ENCODE peak calls at places on chromosome 7, in nine cellular contexts. One of them, this sample, is unnamed.

GRCh38 chr7:14305233-14305866 is 315.9 kb upstream of the ETV1 start:
- DNase-seq in neural crest cell: no peak
- DNase-seq in Calu3: no peak
- DNase-seq in B cell: no peak
- DNase-seq in HFF-Myc: no peak
- DNase-seq in fibroblast of lung: peak
- DNase-seq in left lung: no peak
- DNase-seq in PC-9: no peak
- DNase-seq in GM20000: no peak
- DNase-seq in this sample: peak

GRCh38 chr7:150903627-150904026 is 51.3 kb downstream of the AOC1 start:
- DNase-seq in fibroblast of lung: peak
- DNase-seq in left lung: peak
- DNase-seq in B cell: no peak
- DNase-seq in PC-9: peak
- DNase-seq in HFF-Myc: no peak
- DNase-seq in GM20000: no peak
- DNase-seq in Calu3: peak
- DNase-seq in neural crest cell: no peak
- DNase-seq in this sample: peak

GRCh38 chr7:138064856-138065357 is 11.4 kb upstream of the AKR1D1 start:
- DNase-seq in neural crest cell: no peak
- DNase-seq in Calu3: no peak
- DNase-seq in fibroblast of lung: peak
- DNase-seq in GM20000: no peak
- DNase-seq in left lung: no peak
- DNase-seq in B cell: no peak
- DNase-seq in HFF-Myc: no peak
- DNase-seq in PC-9: no peak
- DNase-seq in this sample: no peak

GRCh38 chr7:114959931-114960330 is 38.0 kb downstream of the MDFIC start:
- DNase-seq in left lung: no peak
- DNase-seq in GM20000: peak
- DNase-seq in PC-9: no peak
- DNase-seq in Calu3: no peak
- DNase-seq in fibroblast of lung: peak
- DNase-seq in HFF-Myc: no peak
- DNase-seq in B cell: no peak
- DNase-seq in neural crest cell: no peak
- DNase-seq in this sample: no peak

GRCh38 chr7:88927-89921 is 103.1 kb upstream of the FAM20C start:
- DNase-seq in neural crest cell: no peak
- DNase-seq in PC-9: peak
- DNase-seq in Calu3: peak
- DNase-seq in B cell: no peak
- DNase-seq in left lung: peak
- DNase-seq in fibroblast of lung: peak
- DNase-seq in GM20000: no peak
- DNase-seq in HFF-Myc: peak
- DNase-seq in this sample: peak

GRCh38 chr7:143384148-143384547 is 3.0 kb downstream of the ZYX start:
- DNase-seq in left lung: no peak
- DNase-seq in B cell: no peak
- DNase-seq in neural crest cell: no peak
- DNase-seq in fibroblast of lung: peak
- DNase-seq in HFF-Myc: no peak
- DNase-seq in GM20000: no peak
- DNase-seq in PC-9: no peak
- DNase-seq in Calu3: no peak
- DNase-seq in this sample: no peak

GRCh38 chr7:130942211-130942964 is 208.4 kb upstream of the KLF14 start:
- DNase-seq in fibroblast of lung: peak
- DNase-seq in left lung: no peak
- DNase-seq in PC-9: no peak
- DNase-seq in neural crest cell: no peak
- DNase-seq in Calu3: peak
- DNase-seq in B cell: no peak
- DNase-seq in GM20000: no peak
- DNase-seq in HFF-Myc: no peak
- DNase-seq in this sample: no peak

GRCh38 chr7:157529768-157530560 is 193.2 kb downstream of the DNAJB6 start:
- DNase-seq in Calu3: no peak
- DNase-seq in B cell: no peak
- DNase-seq in PC-9: no peak
- DNase-seq in GM20000: no peak
- DNase-seq in neural crest cell: no peak
- DNase-seq in fibroblast of lung: no peak
- DNase-seq in left lung: no peak
- DNase-seq in HFF-Myc: no peak
- DNase-seq in this sample: no peak

GRCh38 chr7:70788276-70788675 is 343.7 kb upstream of the GALNT17 start:
- DNase-seq in Calu3: no peak
- DNase-seq in HFF-Myc: no peak
- DNase-seq in fibroblast of lung: no peak
- DNase-seq in left lung: no peak
- DNase-seq in GM20000: no peak
- DNase-seq in B cell: no peak
- DNase-seq in neural crest cell: no peak
- DNase-seq in PC-9: peak
- DNase-seq in this sample: no peak

GRCh38 chr7:4239991-4240812 is 441.9 kb upstream of the FOXK1 start:
- DNase-seq in fibroblast of lung: no peak
- DNase-seq in HFF-Myc: no peak
- DNase-seq in GM20000: no peak
- DNase-seq in PC-9: no peak
- DNase-seq in left lung: no peak
- DNase-seq in B cell: no peak
- DNase-seq in neural crest cell: no peak
- DNase-seq in Calu3: no peak
- DNase-seq in this sample: no peak

GRCh38 chr7:157898802-157899201 is 562.0 kb downstream of the DNAJB6 start:
- DNase-seq in GM20000: no peak
- DNase-seq in Calu3: no peak
- DNase-seq in PC-9: no peak
- DNase-seq in HFF-Myc: no peak
- DNase-seq in B cell: no peak
- DNase-seq in left lung: no peak
- DNase-seq in neural crest cell: no peak
- DNase-seq in fibroblast of lung: no peak
- DNase-seq in this sample: no peak

GRCh38 chr7:111708072-111708471 is 145.8 kb upstream of the IMMP2L start:
- DNase-seq in left lung: no peak
- DNase-seq in PC-9: no peak
- DNase-seq in HFF-Myc: peak
- DNase-seq in fibroblast of lung: no peak
- DNase-seq in GM20000: no peak
- DNase-seq in B cell: no peak
- DNase-seq in neural crest cell: no peak
- DNase-seq in Calu3: no peak
- DNase-seq in this sample: no peak

GRCh38 chr7:151626422-151627115 is 106.9 kb upstream of the RHEB start:
- DNase-seq in Calu3: peak
- DNase-seq in neural crest cell: no peak
- DNase-seq in HFF-Myc: no peak
- DNase-seq in fibroblast of lung: peak
- DNase-seq in left lung: no peak
- DNase-seq in B cell: no peak
- DNase-seq in GM20000: no peak
- DNase-seq in PC-9: peak
- DNase-seq in this sample: no peak

GRCh38 chr7:34570300-34570699 is 87.7 kb upstream of the NPSR1 start:
- DNase-seq in B cell: no peak
- DNase-seq in Calu3: no peak
- DNase-seq in left lung: no peak
- DNase-seq in HFF-Myc: no peak
- DNase-seq in PC-9: peak
- DNase-seq in GM20000: no peak
- DNase-seq in neural crest cell: no peak
- DNase-seq in fibroblast of lung: no peak
- DNase-seq in this sample: no peak
- TF ChIP-seq CTCF in B cell: no peak
- TF ChIP-seq CTCF in Calu3: no peak
- TF ChIP-seq CTCF in left lung: no peak
- TF ChIP-seq CTCF in HFF-Myc: no peak
- TF ChIP-seq CTCF in PC-9: no peak
- TF ChIP-seq CTCF in GM20000: no peak
- TF ChIP-seq CTCF in neural crest cell: no peak
- TF ChIP-seq CTCF in fibroblast of lung: no peak
- TF ChIP-seq CTCF in this sample: no peak

DNA sequence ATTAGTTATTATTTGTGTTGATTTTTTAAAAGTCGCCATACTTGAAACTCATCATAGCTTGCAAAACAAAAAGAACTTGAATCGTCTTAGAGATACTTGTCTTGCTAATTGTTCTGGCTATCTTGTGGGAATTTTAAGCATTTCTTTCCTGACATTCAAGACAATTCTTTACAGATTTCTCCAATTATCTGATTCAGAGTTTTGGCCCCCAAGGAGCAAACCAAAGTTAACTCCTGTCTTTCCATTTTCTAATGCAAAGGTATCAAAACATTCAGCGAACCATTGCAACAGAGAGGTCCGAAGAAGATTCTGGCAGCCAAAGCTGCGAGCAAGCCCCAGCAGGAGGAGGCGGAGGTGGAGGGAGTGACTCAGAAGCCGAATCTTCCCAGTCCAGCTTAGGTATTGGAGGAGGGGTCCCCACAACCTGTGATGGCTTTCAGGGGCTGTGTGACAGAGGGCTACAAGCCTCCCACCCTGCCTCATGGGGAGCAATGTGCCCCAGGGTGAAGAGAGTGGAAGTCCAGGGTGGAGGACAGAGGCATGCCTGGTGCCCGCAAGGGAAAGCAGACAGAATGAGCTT is 119.4 kb upstream of the STK17A start:
- DNase-seq in neural crest cell: no peak
- DNase-seq in left lung: no peak
- DNase-seq in PC-9: no peak
- DNase-seq in Calu3: no peak
- DNase-seq in fibroblast of lung: no peak
- DNase-seq in B cell: no peak
- DNase-seq in GM20000: no peak
- DNase-seq in HFF-Myc: no peak
- DNase-seq in this sample: no peak
- TF ChIP-seq CTCF in neural crest cell: no peak
- TF ChIP-seq CTCF in left lung: no peak
- TF ChIP-seq CTCF in PC-9: no peak
- TF ChIP-seq CTCF in Calu3: no peak
- TF ChIP-seq CTCF in fibroblast of lung: no peak
- TF ChIP-seq CTCF in B cell: no peak
- TF ChIP-seq CTCF in GM20000: no peak
- TF ChIP-seq CTCF in HFF-Myc: no peak
- TF ChIP-seq CTCF in this sample: no peak

GRCh38 chr7:73626814-73627213 is 2.5 kb upstream of the MLXIPL start:
- DNase-seq in HFF-Myc: no peak
- DNase-seq in neural crest cell: no peak
- DNase-seq in Calu3: no peak
- DNase-seq in left lung: no peak
- DNase-seq in fibroblast of lung: no peak
- DNase-seq in PC-9: peak
- DNase-seq in GM20000: no peak
- DNase-seq in B cell: no peak
- DNase-seq in this sample: no peak
- TF ChIP-seq CTCF in HFF-Myc: peak
- TF ChIP-seq CTCF in neural crest cell: no peak
- TF ChIP-seq CTCF in Calu3: no peak
- TF ChIP-seq CTCF in left lung: no peak
- TF ChIP-seq CTCF in fibroblast of lung: no peak
- TF ChIP-seq CTCF in PC-9: no peak
- TF ChIP-seq CTCF in GM20000: no peak
- TF ChIP-seq CTCF in B cell: no peak
- TF ChIP-seq CTCF in this sample: peak

GRCh38 chr7:64555046-64555445 is 7.8 kb downstream of the ZNF680 start:
- DNase-seq in PC-9: no peak
- DNase-seq in HFF-Myc: no peak
- DNase-seq in fibroblast of lung: no peak
- DNase-seq in neural crest cell: no peak
- DNase-seq in left lung: no peak
- DNase-seq in Calu3: no peak
- DNase-seq in GM20000: no peak
- DNase-seq in B cell: no peak
- DNase-seq in this sample: no peak

GRCh38 chr7:64559206-64559605 is 3.7 kb downstream of the ZNF680 start:
- DNase-seq in fibroblast of lung: peak
- DNase-seq in GM20000: no peak
- DNase-seq in PC-9: no peak
- DNase-seq in HFF-Myc: no peak
- DNase-seq in Calu3: no peak
- DNase-seq in neural crest cell: no peak
- DNase-seq in left lung: no peak
- DNase-seq in B cell: no peak
- DNase-seq in this sample: no peak

GRCh38 chr7:64558781-64559180 is 4.1 kb downstream of the ZNF680 start:
- DNase-seq in GM20000: no peak
- DNase-seq in neural crest cell: no peak
- DNase-seq in PC-9: no peak
- DNase-seq in HFF-Myc: no peak
- DNase-seq in Calu3: no peak
- DNase-seq in left lung: no peak
- DNase-seq in fibroblast of lung: no peak
- DNase-seq in B cell: no peak
- DNase-seq in this sample: no peak

GRCh38 chr7:64558323-64558705 is 4.6 kb downstream of the ZNF680 start:
- DNase-seq in fibroblast of lung: no peak
- DNase-seq in Calu3: no peak
- DNase-seq in neural crest cell: no peak
- DNase-seq in GM20000: no peak
- DNase-seq in left lung: no peak
- DNase-seq in B cell: no peak
- DNase-seq in HFF-Myc: no peak
- DNase-seq in PC-9: no peak
- DNase-seq in this sample: no peak

GRCh38 chr7:64557601-64558322 is 5.1 kb downstream of the ZNF680 start:
- DNase-seq in Calu3: no peak
- DNase-seq in fibroblast of lung: no peak
- DNase-seq in GM20000: no peak
- DNase-seq in neural crest cell: no peak
- DNase-seq in HFF-Myc: no peak
- DNase-seq in left lung: no peak
- DNase-seq in B cell: no peak
- DNase-seq in PC-9: no peak
- DNase-seq in this sample: no peak
- TF ChIP-seq CTCF in Calu3: no peak
- TF ChIP-seq CTCF in fibroblast of lung: no peak
- TF ChIP-seq CTCF in GM20000: no peak
- TF ChIP-seq CTCF in neural crest cell: no peak
- TF ChIP-seq CTCF in HFF-Myc: no peak
- TF ChIP-seq CTCF in left lung: no peak
- TF ChIP-seq CTCF in B cell: no peak
- TF ChIP-seq CTCF in PC-9: no peak
- TF ChIP-seq CTCF in this sample: no peak

GRCh38 chr7:31856366-31856765 is 169.4 kb downstream of the PPP1R17 start:
- DNase-seq in B cell: no peak
- DNase-seq in Calu3: no peak
- DNase-seq in fibroblast of lung: no peak
- DNase-seq in neural crest cell: no peak
- DNase-seq in left lung: no peak
- DNase-seq in PC-9: no peak
- DNase-seq in GM20000: no peak
- DNase-seq in HFF-Myc: no peak
- DNase-seq in this sample: no peak
- TF ChIP-seq CTCF in B cell: no peak
- TF ChIP-seq CTCF in Calu3: no peak
- TF ChIP-seq CTCF in fibroblast of lung: no peak
- TF ChIP-seq CTCF in neural crest cell: no peak
- TF ChIP-seq CTCF in left lung: no peak
- TF ChIP-seq CTCF in PC-9: no peak
- TF ChIP-seq CTCF in GM20000: no peak
- TF ChIP-seq CTCF in HFF-Myc: no peak
- TF ChIP-seq CTCF in this sample: no peak

GRCh38 chr7:30894866-30895408 is 16.7 kb upstream of the AQP1 start:
- DNase-seq in HFF-Myc: no peak
- DNase-seq in left lung: no peak
- DNase-seq in neural crest cell: no peak
- DNase-seq in Calu3: no peak
- DNase-seq in PC-9: no peak
- DNase-seq in fibroblast of lung: no peak
- DNase-seq in GM20000: no peak
- DNase-seq in B cell: no peak
- DNase-seq in this sample: no peak
- TF ChIP-seq CTCF in HFF-Myc: peak
- TF ChIP-seq CTCF in left lung: no peak
- TF ChIP-seq CTCF in neural crest cell: no peak
- TF ChIP-seq CTCF in Calu3: no peak
- TF ChIP-seq CTCF in PC-9: no peak
- TF ChIP-seq CTCF in fibroblast of lung: no peak
- TF ChIP-seq CTCF in GM20000: no peak
- TF ChIP-seq CTCF in B cell: no peak
- TF ChIP-seq CTCF in this sample: peak